ENCODE peak calls at places on chromosomes 1 and 21, in four cellular contexts. One of them, this sample, is unnamed.

GRCh38 chr1:155003227-155003765 is 694 bp downstream of the ZBTB7B start:
- DNase-seq in NCI-H1105 treated with DMSO at 0.1 percent for 48 hours: peak
- DNase-seq in EL: peak
- DNase-seq in breast epithelium: no peak
- DNase-seq in this sample: peak

GRCh38 chr1:210250998-210251679 is 18.5 kb downstream of the SERTAD4 start:
- DNase-seq in NCI-H1105 treated with DMSO at 0.1 percent for 48 hours: peak
- DNase-seq in EL: peak
- DNase-seq in breast epithelium: no peak
- DNase-seq in this sample: peak

GRCh38 chr1:29711582-29712274 is 475.4 kb downstream of the PTPRU start:
- DNase-seq in NCI-H1105 treated with DMSO at 0.1 percent for 48 hours: no peak
- DNase-seq in EL: peak
- DNase-seq in breast epithelium: no peak
- DNase-seq in this sample: no peak

GRCh38 chr1:228734881-228735801 is at the start of gene RHOU:
- DNase-seq in NCI-H1105 treated with DMSO at 0.1 percent for 48 hours: peak
- DNase-seq in EL: peak
- DNase-seq in breast epithelium: peak
- DNase-seq in this sample: peak

GRCh38 chr1:153973478-153973877 is 4.0 kb downstream of the JTB start:
- DNase-seq in NCI-H1105 treated with DMSO at 0.1 percent for 48 hours: no peak
- DNase-seq in EL: no peak
- DNase-seq in breast epithelium: no peak
- DNase-seq in this sample: no peak

GRCh38 chr1:181423301-181423918 is 59.9 kb upstream of the CACNA1E start:
- DNase-seq in NCI-H1105 treated with DMSO at 0.1 percent for 48 hours: peak
- DNase-seq in EL: peak
- DNase-seq in breast epithelium: no peak
- DNase-seq in this sample: peak

GRCh38 chr1:25699501-25700089 is 83.0 kb downstream of the MAN1C1 start:
- DNase-seq in NCI-H1105 treated with DMSO at 0.1 percent for 48 hours: no peak
- DNase-seq in EL: no peak
- DNase-seq in breast epithelium: no peak
- DNase-seq in this sample: no peak

GRCh38 chr1:92446546-92446945 is 40.2 kb downstream of the GFI1 start:
- DNase-seq in NCI-H1105 treated with DMSO at 0.1 percent for 48 hours: no peak
- DNase-seq in EL: peak
- DNase-seq in breast epithelium: no peak
- DNase-seq in this sample: no peak

GRCh38 chr1:87794788-87795614 is 466.3 kb downstream of the LMO4 start:
- DNase-seq in NCI-H1105 treated with DMSO at 0.1 percent for 48 hours: no peak
- DNase-seq in EL: peak
- DNase-seq in breast epithelium: no peak
- DNase-seq in this sample: peak

GRCh38 chr21:28892550-28893111 is 100.0 kb downstream of the LTN1 start:
- DNase-seq in NCI-H1105 treated with DMSO at 0.1 percent for 48 hours: no peak
- DNase-seq in EL: no peak
- DNase-seq in breast epithelium: no peak
- DNase-seq in this sample: no peak